ENCODE peak calls at places on chromosomes 2 and 18, in nine cellular contexts. One of them, this sample, is unnamed.

GRCh38 chr2:9378433-9379371 is 44.6 kb downstream of the ITGB1BP1 start:
- DNase-seq in HCT116: no peak
- DNase-seq in WERI-Rb-1: no peak
- DNase-seq in astrocyte of the spinal cord: peak; percentile 77
- DNase-seq in lower leg skin: peak; percentile 93
- DNase-seq in A549: peak; percentile 61
- DNase-seq in CD4-positive, alpha-beta T cell: no peak
- DNase-seq in sigmoid colon: peak; percentile 91
- DNase-seq in heart left ventricle: peak; percentile 88
- DNase-seq in this sample: no peak

GRCh38 chr2:50546790-50547189 is 485.1 kb downstream of the NRXN1 start:
- DNase-seq in HCT116: no peak
- DNase-seq in WERI-Rb-1: no peak
- DNase-seq in astrocyte of the spinal cord: no peak
- DNase-seq in lower leg skin: no peak
- DNase-seq in A549: no peak
- DNase-seq in CD4-positive, alpha-beta T cell: no peak
- DNase-seq in sigmoid colon: no peak
- DNase-seq in heart left ventricle: no peak
- DNase-seq in this sample: no peak

GRCh38 chr2:10220516-10221391 is 82.0 kb upstream of the HPCAL1 start:
- DNase-seq in HCT116: no peak
- DNase-seq in WERI-Rb-1: no peak
- DNase-seq in astrocyte of the spinal cord: peak; percentile 14
- DNase-seq in lower leg skin: no peak
- DNase-seq in A549: no peak
- DNase-seq in CD4-positive, alpha-beta T cell: no peak
- DNase-seq in sigmoid colon: no peak
- DNase-seq in heart left ventricle: no peak
- DNase-seq in this sample: no peak

GRCh38 chr18:6851480-6851879 is 122.0 kb downstream of the ARHGAP28 start:
- DNase-seq in HCT116: no peak
- DNase-seq in WERI-Rb-1: no peak
- DNase-seq in astrocyte of the spinal cord: no peak
- DNase-seq in lower leg skin: no peak
- DNase-seq in A549: no peak
- DNase-seq in CD4-positive, alpha-beta T cell: no peak
- DNase-seq in sigmoid colon: no peak
- DNase-seq in heart left ventricle: no peak
- DNase-seq in this sample: no peak

GRCh38 chr2:70959271-70959761 is 19.1 kb upstream of the ANKRD53 start:
- DNase-seq in HCT116: no peak
- DNase-seq in WERI-Rb-1: no peak
- DNase-seq in astrocyte of the spinal cord: no peak
- DNase-seq in lower leg skin: peak; percentile 76
- DNase-seq in A549: no peak
- DNase-seq in CD4-positive, alpha-beta T cell: no peak
- DNase-seq in sigmoid colon: no peak
- DNase-seq in heart left ventricle: no peak
- DNase-seq in this sample: no peak

GRCh38 chr2:117621330-117621729 is 193.2 kb upstream of the DDX18 start:
- DNase-seq in HCT116: no peak
- DNase-seq in WERI-Rb-1: no peak
- DNase-seq in astrocyte of the spinal cord: no peak
- DNase-seq in lower leg skin: no peak
- DNase-seq in A549: no peak
- DNase-seq in CD4-positive, alpha-beta T cell: no peak
- DNase-seq in sigmoid colon: no peak
- DNase-seq in heart left ventricle: no peak
- DNase-seq in this sample: no peak

GRCh38 chr2:111138834-111139233 is 18.1 kb downstream of the BCL2L11 start:
- DNase-seq in HCT116: no peak
- DNase-seq in WERI-Rb-1: no peak
- DNase-seq in astrocyte of the spinal cord: no peak
- DNase-seq in lower leg skin: no peak
- DNase-seq in A549: no peak
- DNase-seq in CD4-positive, alpha-beta T cell: no peak
- DNase-seq in sigmoid colon: no peak
- DNase-seq in heart left ventricle: no peak
- DNase-seq in this sample: no peak

GRCh38 chr2:142142595-142142994 is 11.8 kb upstream of the LRP1B start:
- DNase-seq in HCT116: no peak
- DNase-seq in WERI-Rb-1: peak; percentile 8
- DNase-seq in astrocyte of the spinal cord: no peak
- DNase-seq in lower leg skin: no peak
- DNase-seq in A549: no peak
- DNase-seq in CD4-positive, alpha-beta T cell: no peak
- DNase-seq in sigmoid colon: no peak
- DNase-seq in heart left ventricle: no peak
- DNase-seq in this sample: no peak

GRCh38 chr2:12051831-12052230 is 305.4 kb downstream of the LPIN1 start:
- DNase-seq in HCT116: no peak
- DNase-seq in WERI-Rb-1: no peak
- DNase-seq in astrocyte of the spinal cord: peak; percentile 77
- DNase-seq in lower leg skin: no peak
- DNase-seq in A549: no peak
- DNase-seq in CD4-positive, alpha-beta T cell: no peak
- DNase-seq in sigmoid colon: no peak
- DNase-seq in heart left ventricle: no peak
- DNase-seq in this sample: no peak

GRCh38 chr2:208072250-208072892 is 47.0 kb upstream of the PLEKHM3 start:
- DNase-seq in HCT116: peak; percentile 57
- DNase-seq in WERI-Rb-1: peak; percentile 68
- DNase-seq in astrocyte of the spinal cord: peak; percentile 73
- DNase-seq in lower leg skin: no peak
- DNase-seq in A549: peak; percentile 69
- DNase-seq in CD4-positive, alpha-beta T cell: peak; percentile 34
- DNase-seq in sigmoid colon: peak; percentile 78
- DNase-seq in heart left ventricle: peak; percentile 50
- DNase-seq in this sample: peak; percentile 70

GRCh38 chr2:26285931-26286330 is 41.2 kb downstream of the HADHB start:
- DNase-seq in HCT116: no peak
- DNase-seq in WERI-Rb-1: no peak
- DNase-seq in astrocyte of the spinal cord: no peak
- DNase-seq in lower leg skin: no peak
- DNase-seq in A549: no peak
- DNase-seq in CD4-positive, alpha-beta T cell: no peak
- DNase-seq in sigmoid colon: no peak
- DNase-seq in heart left ventricle: no peak
- DNase-seq in this sample: no peak

GRCh38 chr2:196277002-196277401 is 105.6 kb upstream of the STK17B start:
- DNase-seq in HCT116: no peak
- DNase-seq in WERI-Rb-1: no peak
- DNase-seq in astrocyte of the spinal cord: peak; percentile 70
- DNase-seq in lower leg skin: no peak
- DNase-seq in A549: no peak
- DNase-seq in CD4-positive, alpha-beta T cell: peak; percentile 15
- DNase-seq in sigmoid colon: no peak
- DNase-seq in heart left ventricle: no peak
- DNase-seq in this sample: no peak

GRCh38 chr18:449374-449773 is 51.1 kb downstream of the COLEC12 start:
- DNase-seq in HCT116: peak; percentile 35
- DNase-seq in WERI-Rb-1: peak; percentile 91
- DNase-seq in astrocyte of the spinal cord: no peak
- DNase-seq in lower leg skin: no peak
- DNase-seq in A549: no peak
- DNase-seq in CD4-positive, alpha-beta T cell: no peak
- DNase-seq in sigmoid colon: no peak
- DNase-seq in heart left ventricle: peak; percentile 36
- DNase-seq in this sample: no peak

GRCh38 chr2:235737840-235738239 is 244.0 kb downstream of the AGAP1 start:
- DNase-seq in HCT116: no peak
- DNase-seq in WERI-Rb-1: no peak
- DNase-seq in astrocyte of the spinal cord: no peak
- DNase-seq in lower leg skin: no peak
- DNase-seq in A549: no peak
- DNase-seq in CD4-positive, alpha-beta T cell: no peak
- DNase-seq in sigmoid colon: no peak
- DNase-seq in heart left ventricle: no peak
- DNase-seq in this sample: no peak

GRCh38 chr2:99862566-99862965 is 279.8 kb downstream of the AFF3 start:
- DNase-seq in HCT116: no peak
- DNase-seq in WERI-Rb-1: no peak
- DNase-seq in astrocyte of the spinal cord: no peak
- DNase-seq in lower leg skin: no peak
- DNase-seq in A549: no peak
- DNase-seq in CD4-positive, alpha-beta T cell: no peak
- DNase-seq in sigmoid colon: no peak
- DNase-seq in heart left ventricle: no peak
- DNase-seq in this sample: no peak

GRCh38 chr2:178297091-178297411 is 102.7 kb downstream of the OSBPL6 start:
- DNase-seq in HCT116: no peak
- DNase-seq in WERI-Rb-1: no peak
- DNase-seq in astrocyte of the spinal cord: no peak
- DNase-seq in lower leg skin: no peak
- DNase-seq in A549: no peak
- DNase-seq in CD4-positive, alpha-beta T cell: no peak
- DNase-seq in sigmoid colon: no peak
- DNase-seq in heart left ventricle: no peak
- DNase-seq in this sample: no peak

GRCh38 chr2:118061135-118061955 is 26.9 kb upstream of the INSIG2 start:
- DNase-seq in HCT116: no peak
- DNase-seq in WERI-Rb-1: no peak
- DNase-seq in astrocyte of the spinal cord: peak; percentile 67
- DNase-seq in lower leg skin: no peak
- DNase-seq in A549: peak; percentile 27
- DNase-seq in CD4-positive, alpha-beta T cell: no peak
- DNase-seq in sigmoid colon: no peak
- DNase-seq in heart left ventricle: no peak
- DNase-seq in this sample: peak; percentile 15

DNA sequence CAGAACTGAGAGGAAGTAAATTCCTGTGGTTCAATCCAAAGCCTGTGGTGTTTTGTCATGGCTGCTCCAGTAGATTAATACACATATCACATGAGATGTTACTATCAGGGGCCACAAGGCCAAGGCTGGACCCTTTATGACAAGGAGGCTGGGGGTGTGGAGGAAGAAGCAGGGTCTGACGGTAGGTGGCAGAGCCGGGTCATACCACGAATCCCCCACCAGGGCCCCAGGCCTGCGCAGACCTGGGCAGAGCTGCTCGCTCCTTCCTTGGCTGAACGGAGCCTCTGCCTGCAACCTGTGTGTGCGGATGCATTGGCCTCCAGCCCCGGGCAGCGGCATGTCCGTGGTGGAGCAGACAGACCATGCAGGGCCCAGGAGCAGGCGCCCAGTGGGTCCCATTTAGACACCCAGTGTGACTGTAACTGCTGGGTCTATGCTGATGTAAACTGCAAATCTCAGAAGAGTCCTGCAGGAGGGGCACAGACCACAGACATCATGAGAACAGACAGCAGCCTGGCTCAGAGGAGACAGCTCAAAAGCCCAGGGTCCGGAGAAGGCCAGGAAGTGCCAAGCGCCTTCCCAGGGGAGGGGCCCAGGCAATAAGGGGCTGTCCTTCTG is 155.2 kb downstream of the PXDN start:
- DNase-seq in HCT116: no peak
- DNase-seq in WERI-Rb-1: no peak
- DNase-seq in astrocyte of the spinal cord: no peak
- DNase-seq in lower leg skin: peak; percentile 73
- DNase-seq in A549: no peak
- DNase-seq in CD4-positive, alpha-beta T cell: no peak
- DNase-seq in sigmoid colon: no peak
- DNase-seq in heart left ventricle: no peak
- DNase-seq in this sample: no peak
- TF ChIP-seq CTCF in HCT116: no peak
- TF ChIP-seq CTCF in WERI-Rb-1: no peak
- TF ChIP-seq CTCF in astrocyte of the spinal cord: no peak
- TF ChIP-seq CTCF in lower leg skin: no peak
- TF ChIP-seq CTCF in A549: no peak
- TF ChIP-seq CTCF in CD4-positive, alpha-beta T cell: no peak
- TF ChIP-seq CTCF in sigmoid colon: no peak
- TF ChIP-seq CTCF in heart left ventricle: no peak
- TF ChIP-seq CTCF in this sample: no peak

GRCh38 chr2:45237850-45238542 is 228.7 kb upstream of the SIX2 start:
- DNase-seq in HCT116: peak; percentile 16
- DNase-seq in WERI-Rb-1: no peak
- DNase-seq in astrocyte of the spinal cord: peak; percentile 98
- DNase-seq in lower leg skin: no peak
- DNase-seq in A549: peak; percentile 84
- DNase-seq in CD4-positive, alpha-beta T cell: no peak
- DNase-seq in sigmoid colon: no peak
- DNase-seq in heart left ventricle: peak; percentile 66
- DNase-seq in this sample: peak; percentile 82
- TF ChIP-seq CTCF in HCT116: no peak
- TF ChIP-seq CTCF in WERI-Rb-1: no peak
- TF ChIP-seq CTCF in astrocyte of the spinal cord: peak; percentile 51
- TF ChIP-seq CTCF in lower leg skin: no peak
- TF ChIP-seq CTCF in A549: peak; percentile 27
- TF ChIP-seq CTCF in CD4-positive, alpha-beta T cell: no peak
- TF ChIP-seq CTCF in sigmoid colon: no peak
- TF ChIP-seq CTCF in heart left ventricle: no peak
- TF ChIP-seq CTCF in this sample: no peak

GRCh38 chr2:38529208-38529607 is 73.5 kb downstream of the HNRNPLL start:
- DNase-seq in HCT116: no peak
- DNase-seq in WERI-Rb-1: no peak
- DNase-seq in astrocyte of the spinal cord: no peak
- DNase-seq in lower leg skin: no peak
- DNase-seq in A549: no peak
- DNase-seq in CD4-positive, alpha-beta T cell: no peak
- DNase-seq in sigmoid colon: no peak
- DNase-seq in heart left ventricle: no peak
- DNase-seq in this sample: no peak

GRCh38 chr2:38524580-38524979 is 78.1 kb downstream of the HNRNPLL start:
- DNase-seq in HCT116: no peak
- DNase-seq in WERI-Rb-1: no peak
- DNase-seq in astrocyte of the spinal cord: no peak
- DNase-seq in lower leg skin: no peak
- DNase-seq in A549: no peak
- DNase-seq in CD4-positive, alpha-beta T cell: no peak
- DNase-seq in sigmoid colon: no peak
- DNase-seq in heart left ventricle: no peak
- DNase-seq in this sample: no peak

GRCh38 chr2:38526195-38526594 is 76.5 kb downstream of the HNRNPLL start:
- DNase-seq in HCT116: no peak
- DNase-seq in WERI-Rb-1: no peak
- DNase-seq in astrocyte of the spinal cord: no peak
- DNase-seq in lower leg skin: no peak
- DNase-seq in A549: no peak
- DNase-seq in CD4-positive, alpha-beta T cell: no peak
- DNase-seq in sigmoid colon: no peak
- DNase-seq in heart left ventricle: no peak
- DNase-seq in this sample: no peak

GRCh38 chr2:38527338-38528007 is 75.3 kb downstream of the HNRNPLL start:
- DNase-seq in HCT116: no peak
- DNase-seq in WERI-Rb-1: no peak
- DNase-seq in astrocyte of the spinal cord: no peak
- DNase-seq in lower leg skin: no peak
- DNase-seq in A549: no peak
- DNase-seq in CD4-positive, alpha-beta T cell: no peak
- DNase-seq in sigmoid colon: no peak
- DNase-seq in heart left ventricle: no peak
- DNase-seq in this sample: no peak

GRCh38 chr2:38528008-38528442 is 74.7 kb downstream of the HNRNPLL start:
- DNase-seq in HCT116: no peak
- DNase-seq in WERI-Rb-1: peak; percentile 81
- DNase-seq in astrocyte of the spinal cord: peak; percentile 47
- DNase-seq in lower leg skin: no peak
- DNase-seq in A549: peak; percentile 73
- DNase-seq in CD4-positive, alpha-beta T cell: no peak
- DNase-seq in sigmoid colon: no peak
- DNase-seq in heart left ventricle: peak; percentile 50
- DNase-seq in this sample: no peak
- TF ChIP-seq CTCF in HCT116: no peak
- TF ChIP-seq CTCF in WERI-Rb-1: no peak
- TF ChIP-seq CTCF in astrocyte of the spinal cord: no peak
- TF ChIP-seq CTCF in lower leg skin: no peak
- TF ChIP-seq CTCF in A549: peak; percentile 23
- TF ChIP-seq CTCF in CD4-positive, alpha-beta T cell: no peak
- TF ChIP-seq CTCF in sigmoid colon: no peak
- TF ChIP-seq CTCF in heart left ventricle: peak; percentile 5
- TF ChIP-seq CTCF in this sample: no peak

GRCh38 chr2:221478106-221478863 is 93.8 kb downstream of the EPHA4 start:
- DNase-seq in HCT116: no peak
- DNase-seq in WERI-Rb-1: no peak
- DNase-seq in astrocyte of the spinal cord: no peak
- DNase-seq in lower leg skin: no peak
- DNase-seq in A549: no peak
- DNase-seq in CD4-positive, alpha-beta T cell: no peak
- DNase-seq in sigmoid colon: no peak
- DNase-seq in heart left ventricle: no peak
- DNase-seq in this sample: no peak
- TF ChIP-seq CTCF in HCT116: no peak
- TF ChIP-seq CTCF in WERI-Rb-1: no peak
- TF ChIP-seq CTCF in astrocyte of the spinal cord: no peak
- TF ChIP-seq CTCF in lower leg skin: no peak
- TF ChIP-seq CTCF in A549: no peak
- TF ChIP-seq CTCF in CD4-positive, alpha-beta T cell: no peak
- TF ChIP-seq CTCF in sigmoid colon: no peak
- TF ChIP-seq CTCF in heart left ventricle: peak; percentile 11
- TF ChIP-seq CTCF in this sample: no peak